ENCODE peak calls at places on chromosomes 12 and 14, in nine cellular contexts. C, W, R, S, B, I, P, Y and K are unnamed samples.

GRCh38 chr14:23071244-23071974 is 14.1 kb upstream of the CDH24 start:
- DNase-seq in C (no peak), W (peak), R (peak), S (peak), B (peak), I (peak), P (no peak), Y (peak), K (peak)

GRCh38 chr14:104317500-104317805 is 179.1 kb downstream of the KIF26A start:
- DNase-seq in C (no peak), W (no peak), R (no peak), S (no peak), B (no peak), I (no peak), P (no peak), Y (no peak), K (no peak)

GRCh38 chr14:103057372-103058208 is at the start of gene CDC42BPB:
- DNase-seq in C (peak), W (peak), R (peak), S (peak), B (peak), I (peak), P (peak), Y (peak), K (peak)

GRCh38 chr12:13135336-13136178 is 32.1 kb upstream of the GSG1 start:
- DNase-seq in C (no peak), W (peak), R (no peak), S (peak), B (peak), I (peak), P (no peak), Y (peak), K (peak)

GRCh38 chr12:119669744-119670472 is 2.0 kb downstream of the PRKAB1 start:
- DNase-seq in C (peak), W (no peak), R (no peak), S (no peak), B (no peak), I (peak), P (peak), Y (peak), K (peak)

GRCh38 chr12:99195474-99195873 is 452.1 kb upstream of the GARIN6 start:
- DNase-seq in C (no peak), W (no peak), R (no peak), S (no peak), B (no peak), I (no peak), P (no peak), Y (no peak), K (no peak)

GRCh38 chr14:23115492-23115850 is 3.6 kb downstream of the CEBPE start:
- DNase-seq in C (no peak), W (no peak), R (no peak), S (no peak), B (no peak), I (no peak), P (no peak), Y (no peak), K (no peak)

GRCh38 chr12:51678086-51678724 is 87.2 kb downstream of the SCN8A start:
- DNase-seq in C (peak), W (no peak), R (peak), S (peak), B (peak), I (peak), P (no peak), Y (no peak), K (peak)

GRCh38 chr14:100582496-100583165 is 4.6 kb downstream of the BEGAIN start:
- DNase-seq in C (no peak), W (no peak), R (no peak), S (no peak), B (no peak), I (no peak), P (no peak), Y (no peak), K (no peak)

GRCh38 chr14:59208224-59208814 is 19.9 kb downstream of the DAAM1 start:
- DNase-seq in C (no peak), W (no peak), R (no peak), S (no peak), B (peak), I (no peak), P (no peak), Y (no peak), K (no peak)

GRCh38 chr14:22272408-22272807 is 316.6 kb downstream of the DAD1 start:
- DNase-seq in C (no peak), W (no peak), R (no peak), S (no peak), B (no peak), I (peak), P (no peak), Y (no peak), K (no peak)

GRCh38 chr14:88422919-88423318 is 37.5 kb downstream of the SPATA7 start:
- DNase-seq in C (no peak), W (no peak), R (no peak), S (no peak), B (peak), I (no peak), P (no peak), Y (no peak), K (no peak)

GRCh38 chr12:29888777-29889176 is 105.0 kb upstream of the TMTC1 start:
- DNase-seq in C (no peak), W (no peak), R (no peak), S (no peak), B (no peak), I (no peak), P (no peak), Y (no peak), K (no peak)

GRCh38 chr14:73913256-73913655 is 26.6 kb downstream of the ZNF410 start:
- DNase-seq in C (no peak), W (no peak), R (no peak), S (no peak), B (peak), I (peak), P (no peak), Y (no peak), K (no peak)

GRCh38 chr14:63737582-63738006 is 9.7 kb upstream of the SGPP1 start:
- DNase-seq in C (no peak), W (no peak), R (no peak), S (no peak), B (no peak), I (no peak), P (no peak), Y (no peak), K (no peak)

GRCh38 chr14:93430319-93430801 is 379 bp upstream of the UNC79 start:
- DNase-seq in C (peak), W (no peak), R (no peak), S (no peak), B (no peak), I (peak), P (peak), Y (no peak), K (no peak)

GRCh38 chr12:92326877-92327276 is 181.2 kb upstream of the BTG1 start:
- DNase-seq in C (no peak), W (no peak), R (no peak), S (no peak), B (no peak), I (no peak), P (no peak), Y (no peak), K (no peak)

GRCh38 chr14:100159107-100159864 is at the start of gene DEGS2:
- DNase-seq in C (peak), W (peak), R (peak), S (no peak), B (no peak), I (peak), P (no peak), Y (peak), K (no peak)

GRCh38 chr14:30906752-30907658 is 32.6 kb downstream of the COCH start:
- DNase-seq in C (no peak), W (no peak), R (no peak), S (no peak), B (peak), I (peak), P (no peak), Y (no peak), K (no peak)

GRCh38 chr12:131921866-131922769 is 7.0 kb upstream of the PUS1 start:
- DNase-seq in C (no peak), W (peak), R (no peak), S (no peak), B (no peak), I (no peak), P (no peak), Y (no peak), K (no peak)

GRCh38 chr12:13222076-13222475 is 25.6 kb downstream of the EMP1 start:
- DNase-seq in C (no peak), W (peak), R (no peak), S (no peak), B (no peak), I (no peak), P (no peak), Y (peak), K (no peak)

GRCh38 chr12:110756611-110757010 is 13.9 kb upstream of the PPP1CC start:
- DNase-seq in C (no peak), W (no peak), R (no peak), S (no peak), B (no peak), I (no peak), P (no peak), Y (no peak), K (no peak)

GRCh38 chr12:27083861-27084271 is 1.5 kb upstream of the C12orf71 start:
- DNase-seq in C (no peak), W (no peak), R (no peak), S (peak), B (peak), I (peak), P (no peak), Y (no peak), K (no peak)

GRCh38 chr12:66365718-66366485 is 63.6 kb downstream of the HELB start:
- DNase-seq in C (no peak), W (no peak), R (no peak), S (no peak), B (peak), I (no peak), P (no peak), Y (no peak), K (no peak)

GRCh38 chr12:93616584-93617101 is 44.2 kb downstream of the SOCS2 start:
- DNase-seq in C (no peak), W (no peak), R (no peak), S (peak), B (peak), I (no peak), P (no peak), Y (peak), K (no peak)

GRCh38 chr12:51934080-51934479 is 17.4 kb upstream of the ACVR1B start:
- DNase-seq in C (no peak), W (no peak), R (no peak), S (no peak), B (no peak), I (no peak), P (no peak), Y (no peak), K (no peak)

GRCh38 chr12:53254816-53255545 is 13.1 kb upstream of the ESPL1 start:
- DNase-seq in C (no peak), W (no peak), R (no peak), S (no peak), B (no peak), I (no peak), P (no peak), Y (no peak), K (no peak)

GRCh38 chr12:52346596-52346995 is 20.7 kb downstream of the KRT85 start:
- DNase-seq in C (no peak), W (no peak), R (no peak), S (no peak), B (no peak), I (peak), P (no peak), Y (no peak), K (peak)

GRCh38 chr12:113232787-113233585 is 11.7 kb downstream of the TPCN1 start:
- DNase-seq in C (peak), W (no peak), R (peak), S (peak), B (no peak), I (peak), P (peak), Y (no peak), K (no peak)

GRCh38 chr14:100577986-100578431 is 9.2 kb downstream of the BEGAIN start:
- DNase-seq in C (no peak), W (peak), R (no peak), S (no peak), B (no peak), I (no peak), P (no peak), Y (no peak), K (no peak)

GRCh38 chr12:72081787-72082186 is 143.1 kb downstream of the TPH2 start:
- DNase-seq in C (peak), W (no peak), R (no peak), S (no peak), B (no peak), I (no peak), P (no peak), Y (no peak), K (no peak)

GRCh38 chr12:39443704-39444234 is 849 bp upstream of the KIF21A start:
- DNase-seq in C (no peak), W (no peak), R (no peak), S (no peak), B (no peak), I (no peak), P (no peak), Y (no peak), K (no peak)

GRCh38 chr12:46219892-46220655 is 48.8 kb downstream of the SLC38A1 start:
- DNase-seq in C (no peak), W (no peak), R (no peak), S (peak), B (peak), I (no peak), P (no peak), Y (no peak), K (no peak)

GRCh38 chr14:26174395-26174794 is 423.4 kb downstream of the NOVA1 start:
- DNase-seq in C (no peak), W (no peak), R (no peak), S (no peak), B (no peak), I (no peak), P (no peak), Y (no peak), K (no peak)

GRCh38 chr14:73997944-73998451 is 21.1 kb downstream of the ENTPD5 start:
- DNase-seq in C (peak), W (no peak), R (no peak), S (no peak), B (no peak), I (peak), P (no peak), Y (no peak), K (peak)